ENCODE peak calls at places on chromosomes 6 and 20, in seven cellular contexts. U is heart left ventricle, T is psoas muscle, Y is RWPE1, O is stomach, S is Calu3, W is upper lobe of right lung. H is an unnamed sample.

GRCh38 chr6:153735761-153736160 is 303.3 kb upstream of the OPRM1 start:
- DNase-seq in U (no peak), T (no peak), Y (no peak), O (no peak), S (no peak), W (no peak), H (no peak)

GRCh38 chr6:149150999-149151398 is 166.5 kb upstream of the TAB2 start:
- DNase-seq in U (no peak), T (no peak), Y (no peak), O (no peak), S (no peak), W (no peak), H (no peak)

GRCh38 chr6:15946701-15947390 is 182.0 kb upstream of the MYLIP start:
- DNase-seq in U (no peak), T (no peak), Y (no peak), O (no peak), S (no peak), W (no peak), H (no peak)

GRCh38 chr6:126766820-126767219 is 351.7 kb upstream of the RSPO3 start:
- DNase-seq in U (no peak), T (no peak), Y (no peak), O (no peak), S (no peak), W (no peak), H (no peak)

GRCh38 chr20:50348118-50348517 is 157.5 kb downstream of the CEBPB start:
- DNase-seq in U (peak; percentile 81), T (no peak), Y (no peak), O (no peak), S (no peak), W (no peak), H (no peak)

GRCh38 chr6:46053034-46053933 is 37.6 kb upstream of the CLIC5 start:
- DNase-seq in U (peak; percentile 65), T (peak; percentile 59), Y (no peak), O (no peak), S (no peak), W (no peak), H (peak; percentile 64)

GRCh38 chr20:43583982-43584432 is 6.7 kb upstream of the IFT52 start:
- DNase-seq in U (peak; percentile 54), T (no peak), Y (peak; percentile 52), O (peak; percentile 56), S (peak; percentile 55), W (peak; percentile 79), H (peak; percentile 24)

GRCh38 chr6:139161169-139161568 is 26.3 kb downstream of the HECA start:
- DNase-seq in U (no peak), T (no peak), Y (no peak), O (no peak), S (no peak), W (no peak), H (no peak)

GRCh38 chr20:16984481-16984880 is 236.3 kb downstream of the OTOR start:
- DNase-seq in U (no peak), T (no peak), Y (no peak), O (no peak), S (no peak), W (no peak), H (no peak)

GRCh38 chr20:11553603-11554002 is 364.1 kb upstream of the BTBD3 start:
- DNase-seq in U (no peak), T (no peak), Y (peak; percentile 23), O (no peak), S (peak; percentile 6), W (no peak), H (no peak)

GRCh38 chr6:134422426-134423231 is 104.7 kb upstream of the SGK1 start:
- DNase-seq in U (no peak), T (no peak), Y (peak; percentile 89), O (no peak), S (no peak), W (no peak), H (no peak)

GRCh38 chr6:84912472-84913143 is 148.2 kb upstream of the TBX18 start:
- DNase-seq in U (no peak), T (no peak), Y (no peak), O (no peak), S (no peak), W (no peak), H (no peak)

GRCh38 chr6:166715065-166715464 is 88.0 kb upstream of the RPS6KA2 start:
- DNase-seq in U (no peak), T (no peak), Y (no peak), O (no peak), S (no peak), W (no peak), H (no peak)

GRCh38 chr6:41269716-41270115 is 16.8 kb downstream of the TREM1 start:
- DNase-seq in U (no peak), T (no peak), Y (no peak), O (no peak), S (no peak), W (no peak), H (no peak)

GRCh38 chr6:37125779-37126553 is 44.0 kb upstream of the PIM1 start:
- DNase-seq in U (no peak), T (no peak), Y (no peak), O (no peak), S (no peak), W (no peak), H (no peak)

GRCh38 chr6:52725530-52726192 is 37.6 kb downstream of the GSTA2 start:
- DNase-seq in U (no peak), T (no peak), Y (peak; percentile 49), O (peak; percentile 36), S (peak; percentile 7), W (no peak), H (peak; percentile 26)

GRCh38 chr20:46463852-46464251 is 49.5 kb downstream of the ZNF334 start:
- DNase-seq in U (no peak), T (no peak), Y (no peak), O (no peak), S (no peak), W (no peak), H (no peak)

GRCh38 chr6:2216794-2217383 is 28.5 kb downstream of the GMDS start:
- DNase-seq in U (no peak), T (no peak), Y (no peak), O (no peak), S (no peak), W (no peak), H (no peak)

GRCh38 chr20:63626424-63627128 is at the start of gene GMEB2:
- DNase-seq in U (peak; percentile 75), T (peak; percentile 89), Y (peak; percentile 87), O (peak; percentile 76), S (peak; percentile 83), W (peak; percentile 91), H (peak; percentile 76)

GRCh38 chr6:53493635-53494025 is 51.3 kb downstream of the GCLC start:
- DNase-seq in U (no peak), T (no peak), Y (no peak), O (no peak), S (no peak), W (no peak), H (no peak)

GRCh38 chr20:15555913-15556312 is 1017.3 kb downstream of the KIF16B start:
- DNase-seq in U (no peak), T (no peak), Y (no peak), O (no peak), S (no peak), W (no peak), H (no peak)

GRCh38 chr6:49050606-49051005 is 412.4 kb downstream of the MMUT start:
- DNase-seq in U (no peak), T (no peak), Y (no peak), O (no peak), S (no peak), W (no peak), H (no peak)

GRCh38 chr20:49584418-49585382 is 16.8 kb upstream of the PTGIS start:
- DNase-seq in U (no peak), T (no peak), Y (no peak), O (peak; percentile 69), S (peak; percentile 46), W (no peak), H (peak; percentile 51)

GRCh38 chr6:54690596-54690995 is 156.0 kb upstream of the FAM83B start:
- DNase-seq in U (no peak), T (no peak), Y (no peak), O (no peak), S (no peak), W (no peak), H (no peak)
- TF ChIP-seq CTCF in U (no peak), T (no peak), Y (no peak), O (no peak), S (no peak), W (no peak), H (no peak)

GRCh38 chr20:4227085-4227821 is 211.9 kb upstream of the RNF24 start:
- DNase-seq in U (no peak), T (no peak), Y (peak; percentile 31), O (no peak), S (peak; percentile 35), W (no peak), H (no peak)
- TF ChIP-seq CTCF in U (no peak), T (no peak), Y (no peak), O (no peak), S (no peak), W (peak; percentile 37), H (peak; percentile 12)

DNA sequence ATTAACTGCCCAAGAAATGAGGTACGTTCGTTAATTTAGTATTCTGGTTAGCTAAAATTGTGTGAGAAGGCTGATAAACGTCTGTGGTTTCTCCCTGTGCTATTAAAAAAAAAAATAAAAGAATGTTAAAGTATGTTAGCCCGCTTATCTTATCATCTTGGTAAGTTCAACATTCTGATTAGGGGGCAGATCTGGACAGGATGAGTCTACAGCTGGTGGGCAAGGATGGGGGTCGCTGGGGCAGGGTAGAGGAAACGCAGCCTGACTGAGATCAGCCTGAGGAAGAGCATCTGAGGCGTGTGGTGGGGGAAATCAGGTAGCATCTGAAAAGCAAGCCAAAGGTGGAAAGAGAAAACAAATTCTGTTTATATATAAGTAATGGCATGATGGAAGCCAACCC is 153.9 kb downstream of the PRL start:
- DNase-seq in U (no peak), T (no peak), Y (no peak), O (no peak), S (no peak), W (no peak), H (no peak)
- TF ChIP-seq CTCF in U (no peak), T (no peak), Y (no peak), O (no peak), S (no peak), W (no peak), H (no peak)

DNA sequence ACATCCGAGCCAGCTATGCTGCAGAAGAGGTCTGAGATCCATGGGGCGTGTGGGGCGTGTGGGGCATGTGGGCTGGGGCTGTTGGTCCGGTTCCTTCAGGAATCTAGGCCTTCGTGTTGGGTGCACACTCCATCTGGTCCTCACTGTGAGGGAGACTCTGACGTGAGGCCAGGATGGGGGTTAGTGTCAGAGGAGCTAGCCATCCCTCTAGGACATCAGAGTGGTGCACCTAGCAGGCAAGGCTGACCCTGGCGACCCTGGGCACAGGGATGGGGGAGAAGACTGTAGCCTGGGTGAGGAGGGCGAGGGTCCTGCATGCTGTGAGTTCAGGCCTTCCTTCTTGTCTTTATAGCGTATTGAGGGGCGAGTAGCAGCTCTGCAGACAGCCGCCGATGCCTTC is 8.7 kb upstream of the PTPRA start:
- DNase-seq in U (no peak), T (no peak), Y (no peak), O (no peak), S (no peak), W (no peak), H (no peak)
- TF ChIP-seq CTCF in U (no peak), T (no peak), Y (no peak), O (no peak), S (no peak), W (no peak), H (no peak)

GRCh38 chr20:23078994-23079364 is 7.1 kb downstream of the CD93 start:
- DNase-seq in U (no peak), T (no peak), Y (no peak), O (no peak), S (no peak), W (no peak), H (no peak)
- TF ChIP-seq CTCF in U (no peak), T (no peak), Y (no peak), O (no peak), S (no peak), W (peak; percentile 10), H (no peak)

GRCh38 chr6:66558189-66558588 is 851.2 kb upstream of the EYS start:
- DNase-seq in U (no peak), T (no peak), Y (no peak), O (no peak), S (no peak), W (no peak), H (no peak)
- TF ChIP-seq CTCF in U (no peak), T (no peak), Y (no peak), O (no peak), S (no peak), W (no peak), H (no peak)